ENCODE peak calls at places on chromosomes 5 and 9, in six cellular contexts. D is NB4, E is cardiac muscle cell, I is thyroid gland, M is spleen, F is SK-N-SH. Z is an unnamed sample.

GRCh38 chr5:116488334-116488733 is 86.3 kb downstream of the SEMA6A start:
- DNase-seq in E (no peak), F (no peak), I (no peak), M (no peak), D (no peak), Z (no peak)

GRCh38 chr9:99020786-99021436 is 77.2 kb downstream of the COL15A1 start:
- DNase-seq in M (no peak), D (no peak), E (no peak), F (no peak), I (no peak), Z (no peak)

GRCh38 chr5:21419383-21419782 is 1431.4 kb upstream of the CDH18 start:
- DNase-seq in F (no peak), M (no peak), D (no peak), E (no peak), I (no peak), Z (peak; percentile 4)

GRCh38 chr9:93809204-93809940 is 145.8 kb downstream of the BARX1 start:
- DNase-seq in E (no peak), M (peak; percentile 48), I (no peak), F (peak; percentile 6), D (no peak), Z (no peak)

GRCh38 chr9:117092582-117092981 is 322.3 kb downstream of the ASTN2 start:
- DNase-seq in E (peak; percentile 31), D (no peak), I (peak; percentile 27), M (no peak), F (no peak), Z (peak; percentile 59)

GRCh38 chr9:72145093-72145492 is 4.1 kb upstream of the GDA start:
- DNase-seq in E (no peak), I (no peak), M (no peak), D (no peak), F (no peak), Z (no peak)

GRCh38 chr9:72894342-72894741 is 58.5 kb downstream of the ALDH1A1 start:
- DNase-seq in D (no peak), I (no peak), E (no peak), M (no peak), F (no peak), Z (no peak)

GRCh38 chr9:2610985-2611384 is 10.6 kb upstream of the VLDLR start:
- DNase-seq in F (no peak), D (no peak), M (no peak), I (no peak), E (no peak), Z (no peak)

GRCh38 chr9:27548055-27548741 is 18.6 kb upstream of the MOB3B start:
- DNase-seq in M (no peak), F (peak; percentile 38), D (peak; percentile 56), E (peak; percentile 63), I (no peak), Z (peak; percentile 59)

GRCh38 chr5:163705983-163706771 is 200.8 kb downstream of the MAT2B start:
- DNase-seq in D (no peak), E (peak; percentile 27), F (no peak), M (no peak), I (no peak), Z (no peak)

GRCh38 chr5:147509710-147510651 is at the start of gene DPYSL3:
- DNase-seq in D (no peak), E (peak; percentile 86), M (peak; percentile 83), F (peak; percentile 84), I (peak; percentile 68), Z (peak; percentile 69)

GRCh38 chr5:96093890-96094381 is 132.3 kb upstream of the ELL2 start:
- DNase-seq in F (no peak), D (no peak), E (no peak), I (no peak), M (no peak), Z (peak; percentile 90)

GRCh38 chr9:88387035-88387732 is 1.1 kb upstream of the SPIN1 start:
- DNase-seq in D (peak; percentile 49), M (peak; percentile 84), E (peak; percentile 38), F (no peak), I (peak; percentile 76), Z (peak; percentile 49)

GRCh38 chr5:154673506-154673905 is 81.7 kb upstream of the LARP1 start:
- DNase-seq in M (no peak), F (no peak), D (no peak), E (no peak), I (no peak), Z (no peak)

GRCh38 chr5:24703934-24704333 is 59.2 kb upstream of the CDH10 start:
- DNase-seq in F (no peak), D (no peak), I (no peak), E (peak; percentile 3), M (no peak), Z (no peak)

GRCh38 chr5:135694016-135694415 is 115.2 kb upstream of the CXCL14 start:
- DNase-seq in D (no peak), E (no peak), M (no peak), I (no peak), F (no peak), Z (no peak)

GRCh38 chr5:171424726-171425125 is 5.3 kb downstream of the FGF18 start:
- DNase-seq in M (no peak), E (no peak), D (no peak), F (no peak), I (no peak), Z (no peak)

GRCh38 chr5:112165897-112166737 is 253.0 kb downstream of the EPB41L4A start:
- DNase-seq in F (no peak), E (peak; percentile 56), I (no peak), M (no peak), D (peak; percentile 19), Z (no peak)

GRCh38 chr9:132249123-132249522 is 87.3 kb downstream of the NTNG2 start:
- DNase-seq in F (no peak), E (no peak), M (no peak), D (no peak), I (peak; percentile 99), Z (peak; percentile 36)

GRCh38 chr5:72076901-72077300 is 30.4 kb upstream of the MAP1B start:
- DNase-seq in I (no peak), M (no peak), F (no peak), E (no peak), D (no peak), Z (no peak)

DNA sequence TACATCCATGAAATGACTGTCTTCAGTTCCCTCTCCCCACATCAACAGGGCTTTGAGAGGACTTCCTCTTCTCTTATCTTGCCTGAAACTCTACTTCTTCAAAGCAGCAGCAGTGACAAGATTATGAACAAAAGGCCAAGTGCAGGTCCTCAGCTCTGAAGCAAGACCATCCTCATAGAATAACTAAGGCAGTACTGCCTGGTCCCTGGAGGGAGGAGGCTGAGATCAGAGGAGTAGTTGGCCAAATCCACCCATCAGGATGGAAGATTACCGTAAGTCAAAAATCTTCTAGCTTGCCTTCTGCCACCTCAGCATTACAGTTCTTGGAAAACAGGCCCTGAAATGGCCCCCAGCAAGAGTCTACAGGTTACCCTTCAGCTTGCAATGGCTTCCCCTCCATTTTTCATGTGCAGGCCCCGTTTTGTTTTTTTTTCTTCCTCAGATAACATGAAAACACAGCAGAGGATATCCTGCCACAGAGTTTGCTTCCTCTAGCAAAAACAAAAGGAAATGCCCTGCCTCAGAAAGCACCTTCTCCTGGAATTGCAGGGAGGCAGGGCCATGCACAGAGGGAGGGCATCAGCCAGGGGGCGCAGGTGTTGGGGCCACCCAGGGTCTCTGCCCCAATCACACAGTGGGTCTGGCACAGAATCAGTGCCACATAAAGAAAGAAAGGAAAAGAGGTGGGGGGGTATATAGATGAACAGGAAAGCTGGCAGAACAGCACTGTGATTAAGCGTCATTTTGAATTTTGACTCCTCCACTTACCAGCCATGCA is 40.0 kb downstream of the KLHL3 start:
- DNase-seq in E (no peak), I (peak; percentile 7), D (peak; percentile 41), M (no peak), F (no peak), Z (no peak)
- TF ChIP-seq CTCF in E (no peak), I (no peak), D (no peak), M (peak; percentile 37), F (no peak), Z (no peak)

DNA sequence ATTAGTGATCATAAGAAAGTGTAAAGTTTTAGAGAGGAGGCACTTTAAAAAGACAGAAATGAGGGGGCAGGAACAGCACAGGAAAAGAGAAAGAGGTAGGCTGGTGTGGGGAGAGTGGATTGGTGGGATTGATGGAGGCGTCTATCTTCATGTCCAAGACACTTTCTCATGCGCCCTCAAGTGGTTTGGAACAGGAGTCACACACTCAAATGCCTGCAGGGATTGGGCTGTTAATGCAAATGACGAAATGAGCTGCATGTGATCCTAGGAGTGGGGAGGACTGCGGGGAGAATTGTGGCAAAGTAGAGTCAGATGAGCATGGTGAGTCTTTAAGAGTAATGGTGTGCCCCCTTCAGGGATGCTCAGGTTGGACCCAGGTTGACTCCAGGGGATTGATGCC is 5.5 kb downstream of the SLC36A3 start:
- DNase-seq in D (peak; percentile 54), I (peak; percentile 22), M (no peak), F (peak; percentile 56), E (peak; percentile 47), Z (peak; percentile 90)
- TF ChIP-seq CTCF in D (peak; percentile 24), I (peak; percentile 35), M (peak; percentile 11), F (peak; percentile 56), E (peak; percentile 69), Z (peak; percentile 68)

GRCh38 chr5:38780316-38780715 is 65.5 kb upstream of the OSMR start:
- DNase-seq in E (no peak), M (no peak), I (no peak), D (no peak), F (no peak), Z (no peak)

GRCh38 chr5:38783011-38783551 is 62.7 kb upstream of the OSMR start:
- DNase-seq in F (no peak), M (no peak), I (no peak), E (no peak), D (peak; percentile 43), Z (peak; percentile 85)

GRCh38 chr5:38777111-38777510 is 68.7 kb upstream of the OSMR start:
- DNase-seq in D (no peak), E (no peak), M (no peak), I (no peak), F (no peak), Z (no peak)

GRCh38 chr5:38782185-38782584 is 63.6 kb upstream of the OSMR start:
- DNase-seq in E (no peak), I (no peak), M (no peak), D (no peak), F (no peak), Z (no peak)

GRCh38 chr5:38780950-38781349 is 64.9 kb upstream of the OSMR start:
- DNase-seq in M (no peak), I (peak; percentile 88), D (no peak), E (peak; percentile 25), F (no peak), Z (peak; percentile 88)
- TF ChIP-seq CTCF in M (no peak), I (peak; percentile 34), D (no peak), E (peak; percentile 67), F (peak; percentile 21), Z (no peak)

GRCh38 chr5:36505021-36505420 is 101.4 kb upstream of the SLC1A3 start:
- DNase-seq in I (no peak), E (no peak), M (no peak), F (no peak), D (no peak), Z (no peak)

GRCh38 chr5:36502608-36503007 is 103.8 kb upstream of the SLC1A3 start:
- DNase-seq in F (no peak), D (no peak), M (no peak), E (no peak), I (no peak), Z (peak; percentile 76)

DNA sequence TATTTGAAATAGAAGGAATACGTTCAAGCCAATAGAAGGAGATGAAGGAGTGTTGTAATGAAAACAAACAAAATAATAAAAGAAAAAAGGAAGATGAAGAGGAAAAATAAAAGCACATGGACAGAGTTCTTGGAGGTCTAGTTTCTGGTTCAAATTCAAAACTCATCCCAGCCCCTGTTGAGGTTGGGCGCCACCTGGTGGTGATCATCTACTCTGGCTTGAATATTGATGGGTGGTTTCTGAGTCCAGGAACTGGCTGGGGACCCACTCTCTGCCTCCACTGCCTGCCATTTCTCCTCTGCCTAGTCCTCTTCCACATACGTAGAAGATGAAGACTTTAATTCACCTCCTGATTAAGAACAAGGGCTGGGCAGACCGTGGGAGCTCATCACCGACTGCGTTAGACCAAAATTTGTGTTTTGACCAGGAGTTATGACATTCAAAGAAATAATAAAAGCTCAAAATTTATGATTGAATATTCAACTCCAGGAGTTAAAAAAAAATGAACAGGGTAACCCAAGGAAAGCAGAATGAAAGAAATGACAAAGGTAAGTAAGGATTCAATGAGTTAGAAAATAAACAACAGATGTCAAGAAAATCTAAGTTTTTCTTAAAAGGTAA is 99.0 kb upstream of the SLC1A3 start:
- DNase-seq in M (peak; percentile 90), I (peak; percentile 86), D (peak; percentile 79), F (peak; percentile 62), E (peak; percentile 87), Z (peak; percentile 87)
- TF ChIP-seq CTCF in M (peak; percentile 69), I (peak; percentile 66), D (peak; percentile 92), F (peak; percentile 90), E (peak; percentile 83), Z (peak; percentile 88)